ENCODE peak calls at places on chromosomes 11 and 22, in six cellular contexts. Y is stimulated activated naive CD8-positive, alpha-beta T cell treated with anti-CD3 and anti-CD28 coated beads, Interleukin-15, Interleukin-2, amounts not matched to agents 100 U/mL and 50 U/mL, for 24 hours; K is activated naive CD8-positive, alpha-beta T cell treated with anti-CD3 and anti-CD28 coated beads, Interleukin-2, amount 10 ng/mL, durations not matched to agents 7 days and 5 days; A is astrocyte; Z is HEK293T; I is ureter. J is an unnamed sample.

GRCh38 chr22:27994481-27995331 is 75.7 kb upstream of the PITPNB start:
- DNase-seq in Y (no peak), K (peak), A (no peak), Z (no peak), I (peak), J (no peak)

GRCh38 chr11:126307706-126308105 is 3.8 kb downstream of the DCPS start:
- DNase-seq in Y (no peak), K (no peak), A (peak), Z (peak), I (no peak), J (no peak)

GRCh38 chr11:9078113-9079041 is 13.0 kb downstream of the SCUBE2 start:
- DNase-seq in Y (no peak), K (no peak), A (no peak), Z (no peak), I (no peak), J (no peak)

GRCh38 chr11:63761870-63762661 is 6.5 kb downstream of the ZFTA start:
- DNase-seq in Y (no peak), K (no peak), A (no peak), Z (no peak), I (no peak), J (no peak)

GRCh38 chr11:57905439-57905838 is 118.2 kb upstream of the OR9Q1 start:
- DNase-seq in Y (no peak), K (no peak), A (no peak), Z (no peak), I (no peak), J (peak)

GRCh38 chr22:50061141-50061823 is 3.2 kb upstream of the TTLL8 start:
- DNase-seq in Y (no peak), K (no peak), A (no peak), Z (no peak), I (no peak), J (no peak)

GRCh38 chr22:20158366-20159036 is 7.6 kb upstream of the CCDC188 start:
- DNase-seq in Y (no peak), K (no peak), A (no peak), Z (no peak), I (no peak), J (no peak)

GRCh38 chr22:36546092-36546804 is 17.3 kb upstream of the EIF3D start:
- DNase-seq in Y (peak), K (peak), A (no peak), Z (peak), I (no peak), J (peak)

GRCh38 chr11:127862406-127862805 is 725.0 kb downstream of the ETS1 start:
- DNase-seq in Y (no peak), K (no peak), A (no peak), Z (no peak), I (no peak), J (peak)

GRCh38 chr11:44988981-44989635 is 38.4 kb upstream of the TP53I11 start:
- DNase-seq in Y (no peak), K (no peak), A (no peak), Z (no peak), I (peak), J (no peak)

GRCh38 chr11:128180446-128181089 is 406.8 kb downstream of the ETS1 start:
- DNase-seq in Y (no peak), K (no peak), A (peak), Z (no peak), I (no peak), J (peak)

GRCh38 chr11:119829407-119829806 is 100.4 kb upstream of the NECTIN1 start:
- DNase-seq in Y (no peak), K (no peak), A (no peak), Z (no peak), I (no peak), J (no peak)

GRCh38 chr22:49208768-49209252 is 618.9 kb downstream of the BRD1 start:
- DNase-seq in Y (no peak), K (peak), A (no peak), Z (no peak), I (peak), J (no peak)

GRCh38 chr11:19201737-19202605 is at the start of gene CSRP3:
- DNase-seq in Y (no peak), K (no peak), A (peak), Z (no peak), I (no peak), J (no peak)

GRCh38 chr11:122723106-122723505 is 67.6 kb downstream of the UBASH3B start:
- DNase-seq in Y (no peak), K (no peak), A (no peak), Z (no peak), I (no peak), J (no peak)

GRCh38 chr22:29306830-29307657 is 594 bp downstream of the GAS2L1 start:
- DNase-seq in Y (peak), K (peak), A (no peak), Z (peak), I (peak), J (peak)

GRCh38 chr22:35033635-35034296 is 32.2 kb upstream of the ISX start:
- DNase-seq in Y (no peak), K (no peak), A (no peak), Z (no peak), I (no peak), J (no peak)

GRCh38 chr11:369336-370018 is at the start of gene B4GALNT4:
- DNase-seq in Y (no peak), K (no peak), A (no peak), Z (peak), I (no peak), J (peak)

GRCh38 chr11:12949456-12949855 is 59.7 kb upstream of the RASSF10 start:
- DNase-seq in Y (no peak), K (no peak), A (no peak), Z (no peak), I (no peak), J (no peak)

GRCh38 chr11:133825666-133826065 is 19.6 kb downstream of the SPATA19 start:
- DNase-seq in Y (no peak), K (no peak), A (no peak), Z (no peak), I (no peak), J (no peak)

GRCh38 chr22:29315286-29316195 is at the start of gene RASL10A:
- DNase-seq in Y (no peak), K (peak), A (no peak), Z (peak), I (no peak), J (no peak)

GRCh38 chr11:15208570-15209222 is 94.0 kb downstream of the INSC start:
- DNase-seq in Y (peak), K (peak), A (peak), Z (peak), I (peak), J (no peak)

GRCh38 chr11:129846508-129847335 is 31.1 kb downstream of the TMEM45B start:
- DNase-seq in Y (no peak), K (no peak), A (peak), Z (no peak), I (no peak), J (peak)

GRCh38 chr11:70926543-70926942 is 325.8 kb downstream of the SHANK2 start:
- DNase-seq in Y (no peak), K (no peak), A (no peak), Z (no peak), I (no peak), J (no peak)